ENCODE peak calls at places on chromosome 5, in four cellular contexts. One of them, this sample, is unnamed.

GRCh38 chr5:177369050-177369912 is 11.6 kb downstream of the RGS14 start:
- DNase-seq in stimulated activated CD8-positive, alpha-beta memory T cell treated with anti-CD3 and anti-CD28 coated beads, Interleukin-2, amount 100 ng/mL, for 48 hours: no peak
- DNase-seq in HT1080: no peak
- DNase-seq in mammary epithelial cell: no peak
- DNase-seq in this sample: no peak

GRCh38 chr5:157454273-157454672 is 5.7 kb upstream of the NIPAL4 start:
- DNase-seq in stimulated activated CD8-positive, alpha-beta memory T cell treated with anti-CD3 and anti-CD28 coated beads, Interleukin-2, amount 100 ng/mL, for 48 hours: no peak
- DNase-seq in mammary epithelial cell: no peak
- DNase-seq in HT1080: no peak
- DNase-seq in this sample: no peak

GRCh38 chr5:39691993-39692392 is 267.2 kb upstream of the DAB2 start:
- DNase-seq in stimulated activated CD8-positive, alpha-beta memory T cell treated with anti-CD3 and anti-CD28 coated beads, Interleukin-2, amount 100 ng/mL, for 48 hours: no peak
- DNase-seq in HT1080: no peak
- DNase-seq in mammary epithelial cell: peak
- DNase-seq in this sample: peak

GRCh38 chr5:163434410-163434866 is 3.0 kb upstream of the CCNG1 start:
- DNase-seq in HT1080: peak
- DNase-seq in mammary epithelial cell: peak
- DNase-seq in stimulated activated CD8-positive, alpha-beta memory T cell treated with anti-CD3 and anti-CD28 coated beads, Interleukin-2, amount 100 ng/mL, for 48 hours: no peak
- DNase-seq in this sample: peak

GRCh38 chr5:98455660-98456059 is 317.8 kb upstream of the RGMB start:
- DNase-seq in stimulated activated CD8-positive, alpha-beta memory T cell treated with anti-CD3 and anti-CD28 coated beads, Interleukin-2, amount 100 ng/mL, for 48 hours: no peak
- DNase-seq in HT1080: peak
- DNase-seq in mammary epithelial cell: no peak
- DNase-seq in this sample: no peak

GRCh38 chr5:52784741-52785140 is 3.0 kb upstream of the ITGA1 start:
- DNase-seq in stimulated activated CD8-positive, alpha-beta memory T cell treated with anti-CD3 and anti-CD28 coated beads, Interleukin-2, amount 100 ng/mL, for 48 hours: no peak
- DNase-seq in mammary epithelial cell: no peak
- DNase-seq in HT1080: peak
- DNase-seq in this sample: no peak

GRCh38 chr5:39373797-39374196 is 9.5 kb upstream of the C9 start:
- DNase-seq in mammary epithelial cell: no peak
- DNase-seq in stimulated activated CD8-positive, alpha-beta memory T cell treated with anti-CD3 and anti-CD28 coated beads, Interleukin-2, amount 100 ng/mL, for 48 hours: no peak
- DNase-seq in HT1080: no peak
- DNase-seq in this sample: no peak

GRCh38 chr5:169686137-169686536 is 49.1 kb downstream of the DOCK2 start:
- DNase-seq in stimulated activated CD8-positive, alpha-beta memory T cell treated with anti-CD3 and anti-CD28 coated beads, Interleukin-2, amount 100 ng/mL, for 48 hours: no peak
- DNase-seq in HT1080: no peak
- DNase-seq in mammary epithelial cell: no peak
- DNase-seq in this sample: no peak

GRCh38 chr5:138752341-138752950 is 779 bp upstream of the CTNNA1 start:
- DNase-seq in stimulated activated CD8-positive, alpha-beta memory T cell treated with anti-CD3 and anti-CD28 coated beads, Interleukin-2, amount 100 ng/mL, for 48 hours: no peak
- DNase-seq in mammary epithelial cell: peak
- DNase-seq in HT1080: peak
- DNase-seq in this sample: peak

GRCh38 chr5:159210306-159210722 is 961 bp upstream of the RNF145 start:
- DNase-seq in HT1080: no peak
- DNase-seq in stimulated activated CD8-positive, alpha-beta memory T cell treated with anti-CD3 and anti-CD28 coated beads, Interleukin-2, amount 100 ng/mL, for 48 hours: no peak
- DNase-seq in mammary epithelial cell: peak
- DNase-seq in this sample: no peak

GRCh38 chr5:141349917-141350619 is at the start of gene PCDHGB1:
- DNase-seq in mammary epithelial cell: peak
- DNase-seq in HT1080: peak
- DNase-seq in stimulated activated CD8-positive, alpha-beta memory T cell treated with anti-CD3 and anti-CD28 coated beads, Interleukin-2, amount 100 ng/mL, for 48 hours: no peak
- DNase-seq in this sample: no peak

GRCh38 chr5:100668511-100668910 is 133.3 kb downstream of the FAM174A start:
- DNase-seq in mammary epithelial cell: peak
- DNase-seq in stimulated activated CD8-positive, alpha-beta memory T cell treated with anti-CD3 and anti-CD28 coated beads, Interleukin-2, amount 100 ng/mL, for 48 hours: no peak
- DNase-seq in HT1080: peak
- DNase-seq in this sample: peak

GRCh38 chr5:56941981-56942380 is 9.9 kb downstream of the MIER3 start:
- DNase-seq in mammary epithelial cell: no peak
- DNase-seq in stimulated activated CD8-positive, alpha-beta memory T cell treated with anti-CD3 and anti-CD28 coated beads, Interleukin-2, amount 100 ng/mL, for 48 hours: no peak
- DNase-seq in HT1080: no peak
- DNase-seq in this sample: no peak

GRCh38 chr5:86461169-86461956 is 156.4 kb upstream of the COX7C start:
- DNase-seq in stimulated activated CD8-positive, alpha-beta memory T cell treated with anti-CD3 and anti-CD28 coated beads, Interleukin-2, amount 100 ng/mL, for 48 hours: no peak
- DNase-seq in HT1080: peak
- DNase-seq in mammary epithelial cell: no peak
- DNase-seq in this sample: no peak

GRCh38 chr5:15717002-15717401 is 217.0 kb downstream of the FBXL7 start:
- DNase-seq in HT1080: no peak
- DNase-seq in stimulated activated CD8-positive, alpha-beta memory T cell treated with anti-CD3 and anti-CD28 coated beads, Interleukin-2, amount 100 ng/mL, for 48 hours: no peak
- DNase-seq in mammary epithelial cell: no peak
- DNase-seq in this sample: no peak

GRCh38 chr5:170138273-170138672 is 32.6 kb downstream of the FOXI1 start:
- DNase-seq in HT1080: no peak
- DNase-seq in stimulated activated CD8-positive, alpha-beta memory T cell treated with anti-CD3 and anti-CD28 coated beads, Interleukin-2, amount 100 ng/mL, for 48 hours: no peak
- DNase-seq in mammary epithelial cell: no peak
- DNase-seq in this sample: no peak

GRCh38 chr5:151270599-151270998 is 17.6 kb downstream of the GM2A start:
- DNase-seq in mammary epithelial cell: peak
- DNase-seq in HT1080: no peak
- DNase-seq in stimulated activated CD8-positive, alpha-beta memory T cell treated with anti-CD3 and anti-CD28 coated beads, Interleukin-2, amount 100 ng/mL, for 48 hours: no peak
- DNase-seq in this sample: peak

GRCh38 chr5:8934455-8934854 is 611.4 kb downstream of the SEMA5A start:
- DNase-seq in mammary epithelial cell: peak
- DNase-seq in stimulated activated CD8-positive, alpha-beta memory T cell treated with anti-CD3 and anti-CD28 coated beads, Interleukin-2, amount 100 ng/mL, for 48 hours: no peak
- DNase-seq in HT1080: no peak
- DNase-seq in this sample: no peak

GRCh38 chr5:76472338-76473336 is 69.6 kb downstream of the IQGAP2 start:
- DNase-seq in stimulated activated CD8-positive, alpha-beta memory T cell treated with anti-CD3 and anti-CD28 coated beads, Interleukin-2, amount 100 ng/mL, for 48 hours: no peak
- DNase-seq in HT1080: no peak
- DNase-seq in mammary epithelial cell: peak
- DNase-seq in this sample: peak

GRCh38 chr5:67358186-67358585 is 161.6 kb upstream of the CD180 start:
- DNase-seq in stimulated activated CD8-positive, alpha-beta memory T cell treated with anti-CD3 and anti-CD28 coated beads, Interleukin-2, amount 100 ng/mL, for 48 hours: no peak
- DNase-seq in mammary epithelial cell: no peak
- DNase-seq in HT1080: no peak
- DNase-seq in this sample: no peak

GRCh38 chr5:143456952-143457547 is 53.6 kb upstream of the NR3C1 start:
- DNase-seq in HT1080: peak
- DNase-seq in mammary epithelial cell: peak
- DNase-seq in stimulated activated CD8-positive, alpha-beta memory T cell treated with anti-CD3 and anti-CD28 coated beads, Interleukin-2, amount 100 ng/mL, for 48 hours: no peak
- DNase-seq in this sample: peak

GRCh38 chr5:96004754-96005153 is 43.1 kb upstream of the ELL2 start:
- DNase-seq in HT1080: no peak
- DNase-seq in stimulated activated CD8-positive, alpha-beta memory T cell treated with anti-CD3 and anti-CD28 coated beads, Interleukin-2, amount 100 ng/mL, for 48 hours: no peak
- DNase-seq in mammary epithelial cell: no peak
- DNase-seq in this sample: no peak

GRCh38 chr5:41193462-41194166 is 19.7 kb downstream of the C6 start:
- DNase-seq in stimulated activated CD8-positive, alpha-beta memory T cell treated with anti-CD3 and anti-CD28 coated beads, Interleukin-2, amount 100 ng/mL, for 48 hours: no peak
- DNase-seq in mammary epithelial cell: no peak
- DNase-seq in HT1080: peak
- DNase-seq in this sample: no peak

GRCh38 chr5:66239034-66239433 is 94.9 kb downstream of the SREK1 start:
- DNase-seq in mammary epithelial cell: peak
- DNase-seq in stimulated activated CD8-positive, alpha-beta memory T cell treated with anti-CD3 and anti-CD28 coated beads, Interleukin-2, amount 100 ng/mL, for 48 hours: no peak
- DNase-seq in HT1080: peak
- DNase-seq in this sample: peak

This sample was measured in foreskin keratinocyte.